ENCODE peak calls at places on chromosomes 13 and 19, in ten cellular contexts. M is glutamatergic neuron, F is foreskin fibroblast, S is nephron progenitor cell, B is stomach, H is fibroblast of villous mesenchyme, V is retinal pigment epithelial cell, T is fibroblast of the aortic adventitia, P is astrocyte, U is brain microvascular endothelial cell. X is an unnamed sample.

GRCh38 chr13:79710376-79710775 is 229.4 kb downstream of the NDFIP2 start:
- DNase-seq in F (peak), H (peak), T (peak), P (peak), U (no peak), M (no peak), B (no peak), S (no peak), V (peak), X (no peak)

GRCh38 chr13:48862572-48862971 is 113.1 kb upstream of the FNDC3A start:
- DNase-seq in U (no peak), S (no peak), P (no peak), F (no peak), M (no peak), T (no peak), V (no peak), B (no peak), H (peak), X (no peak)

GRCh38 chr13:45295536-45295935 is 45.4 kb downstream of the TPT1 start:
- DNase-seq in T (no peak), V (no peak), H (peak), F (no peak), P (no peak), M (no peak), S (no peak), B (no peak), U (no peak), X (no peak)

GRCh38 chr13:50474094-50474654 is 369.3 kb downstream of the DLEU7 start:
- DNase-seq in M (no peak), F (no peak), V (no peak), U (peak), S (no peak), P (no peak), H (no peak), T (no peak), B (no peak), X (no peak)

GRCh38 chr19:40356681-40357595 is 8.4 kb downstream of the PLD3 start:
- DNase-seq in V (no peak), M (no peak), B (no peak), S (no peak), P (no peak), F (peak), H (no peak), T (peak), U (peak), X (no peak)

GRCh38 chr19:12965017-12965811 is 4.2 kb upstream of the DAND5 start:
- DNase-seq in M (peak), T (peak), B (peak), F (no peak), V (no peak), U (peak), H (peak), S (peak), P (no peak), X (no peak)

GRCh38 chr13:110925023-110925608 is 10.2 kb upstream of the ANKRD10 start:
- DNase-seq in M (no peak), B (no peak), H (peak), U (no peak), S (peak), P (no peak), F (no peak), T (no peak), V (no peak), X (no peak)

GRCh38 chr13:65855276-65855675 is 1374.9 kb downstream of the PCDH9 start:
- DNase-seq in B (no peak), S (no peak), F (peak), T (peak), V (no peak), M (no peak), U (no peak), H (peak), P (no peak), X (no peak)

GRCh38 chr13:73171926-73172325 is 113.1 kb downstream of the KLF5 start:
- DNase-seq in F (no peak), B (no peak), V (no peak), M (no peak), H (peak), T (peak), U (peak), S (no peak), P (peak), X (no peak)

GRCh38 chr19:42422576-42423461 is 4.4 kb downstream of the LIPE start:
- DNase-seq in U (no peak), B (no peak), V (no peak), S (peak), F (no peak), P (no peak), M (peak), H (no peak), T (peak), X (no peak)

GRCh38 chr19:50933640-50934039 is 19.2 kb downstream of the KLK5 start:
- DNase-seq in V (no peak), F (no peak), H (peak), M (no peak), S (no peak), P (peak), B (no peak), U (peak), T (peak), X (no peak)

GRCh38 chr19:31313291-31314030 is 35.8 kb downstream of the TSHZ3 start:
- DNase-seq in B (no peak), T (no peak), V (no peak), M (no peak), H (no peak), U (no peak), F (no peak), S (no peak), P (no peak), X (no peak)

GRCh38 chr13:24208314-24208713 is 47.8 kb downstream of the SPATA13 start:
- DNase-seq in M (no peak), T (peak), S (no peak), U (peak), B (no peak), F (peak), H (peak), V (peak), P (peak), X (no peak)

GRCh38 chr13:109729031-109729870 is 57.1 kb downstream of the IRS2 start:
- DNase-seq in S (no peak), B (no peak), V (peak), T (no peak), P (peak), F (no peak), U (no peak), M (no peak), H (no peak), X (no peak)

DNA sequence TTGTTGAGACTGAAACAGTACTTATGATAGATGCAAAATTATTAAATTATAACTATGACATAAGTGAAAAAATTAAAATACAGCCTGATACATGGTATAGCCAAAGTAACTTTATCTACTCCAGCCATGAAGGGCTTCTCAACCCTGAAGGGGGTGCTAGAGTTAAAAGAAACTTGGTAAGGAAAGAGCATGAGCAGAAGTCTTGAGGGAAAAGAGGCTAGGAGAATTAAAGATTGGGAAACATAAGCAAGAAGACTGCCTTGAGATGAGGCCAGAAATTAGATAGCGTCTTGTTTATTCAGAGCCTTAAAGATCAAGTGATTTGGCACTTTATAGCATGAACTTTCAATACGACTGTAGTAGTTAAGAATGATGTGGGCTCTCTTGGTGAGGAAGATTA is 385.5 kb upstream of the PRR20A start:
- DNase-seq in T (no peak), S (no peak), P (no peak), M (no peak), B (no peak), V (peak), H (no peak), U (no peak), F (no peak), X (no peak)
- TF ChIP-seq CTCF in T (no peak), S (peak), P (no peak), M (no peak), B (no peak), V (peak), H (no peak), U (no peak), F (no peak), X (peak)

DNA sequence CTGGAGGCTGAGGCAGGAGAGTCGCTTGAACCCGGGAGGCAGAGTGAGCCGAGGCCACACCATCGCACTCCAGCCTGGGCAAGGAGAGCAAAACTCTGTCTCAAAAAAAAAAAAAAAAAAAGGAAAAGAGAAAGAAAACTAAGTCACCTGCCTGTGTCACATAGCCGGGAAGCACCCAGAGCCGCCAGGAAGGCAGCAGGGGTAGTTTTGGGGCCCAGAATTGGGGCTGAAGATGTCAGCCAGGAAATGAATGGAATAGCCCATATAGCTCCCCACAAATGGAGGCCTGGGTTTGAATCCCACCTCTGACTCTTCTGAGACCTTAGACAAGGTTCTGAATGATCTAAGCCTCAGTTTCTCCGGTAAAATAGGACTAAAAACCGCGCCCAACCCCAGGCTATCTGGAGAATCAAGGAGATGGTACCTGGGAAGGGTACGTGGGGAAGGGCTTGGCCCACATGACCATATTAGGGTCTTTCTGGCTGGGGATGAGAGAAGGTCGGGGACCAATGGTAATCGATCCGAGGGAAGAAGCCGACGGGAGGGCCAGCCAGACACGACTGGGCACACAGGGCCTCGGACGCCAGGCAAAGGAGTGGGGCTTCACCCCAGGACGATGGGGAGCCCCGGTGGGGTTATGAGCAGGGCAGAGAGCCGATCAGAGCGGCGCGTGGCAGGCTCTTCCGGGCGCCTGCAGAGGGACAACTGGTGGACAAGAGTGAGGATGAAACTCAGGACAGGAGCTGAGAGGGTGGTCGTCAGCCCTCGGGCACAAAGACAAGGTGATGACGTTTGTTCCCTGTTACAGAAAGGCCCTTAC is 14.4 kb downstream of the CCDC124 start:
- DNase-seq in B (no peak), P (no peak), F (no peak), H (no peak), U (no peak), T (no peak), V (no peak), S (no peak), M (no peak), X (no peak)
- TF ChIP-seq CTCF in B (no peak), P (no peak), F (no peak), H (no peak), U (peak), T (no peak), V (no peak), S (no peak), M (peak), X (peak)

DNA sequence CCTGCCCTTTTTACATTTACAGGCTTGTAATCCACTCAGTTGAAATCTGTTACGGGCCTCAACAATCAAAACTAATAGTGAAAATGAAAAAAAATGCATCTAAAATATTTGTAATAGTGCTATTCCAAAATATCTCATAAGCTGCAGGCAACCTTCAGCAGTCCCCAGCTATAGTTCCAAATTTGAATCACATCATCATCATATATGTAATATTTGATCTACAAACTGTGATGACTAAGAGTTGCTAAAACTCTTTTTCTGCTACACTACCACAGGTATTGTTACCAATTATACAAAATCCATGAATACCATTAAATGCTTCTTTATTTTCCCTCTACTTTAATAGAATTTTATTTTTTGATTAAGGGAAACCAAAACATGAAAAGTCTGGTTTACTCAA is 121.4 kb upstream of the RFC3 start:
- DNase-seq in B (no peak), M (no peak), T (no peak), U (no peak), V (no peak), S (no peak), H (no peak), F (no peak), P (no peak), X (no peak)
- TF ChIP-seq CTCF in B (no peak), M (no peak), T (no peak), U (no peak), V (no peak), S (no peak), H (no peak), F (no peak), P (no peak), X (no peak)

GRCh38 chr13:37642201-37642600 is 43.6 kb upstream of the POSTN start:
- DNase-seq in F (no peak), H (no peak), U (no peak), V (no peak), M (no peak), P (no peak), S (peak), T (no peak), B (no peak), X (no peak)

GRCh38 chr13:37645181-37645580 is 46.6 kb upstream of the POSTN start:
- DNase-seq in P (no peak), H (no peak), S (no peak), M (no peak), V (no peak), B (no peak), T (no peak), U (no peak), F (no peak), X (no peak)

GRCh38 chr13:37636701-37637100 is 38.1 kb upstream of the POSTN start:
- DNase-seq in S (no peak), P (no peak), H (no peak), F (no peak), T (no peak), U (no peak), M (no peak), V (no peak), B (no peak), X (no peak)

GRCh38 chr13:37640499-37640898 is 41.9 kb upstream of the POSTN start:
- DNase-seq in M (no peak), U (peak), P (peak), T (peak), F (peak), V (peak), S (peak), H (peak), B (no peak), X (no peak)
- TF ChIP-seq CTCF in M (peak), U (peak), P (peak), T (peak), F (peak), V (peak), S (peak), H (peak), B (no peak), X (peak)

GRCh38 chr13:47594833-47595232 is 406.2 kb downstream of the SUCLA2 start:
- DNase-seq in F (no peak), P (no peak), H (no peak), B (no peak), S (no peak), V (no peak), M (no peak), U (peak), T (no peak), X (no peak)
- TF ChIP-seq CTCF in F (peak), P (no peak), H (no peak), B (no peak), S (no peak), V (peak), M (no peak), U (peak), T (no peak), X (no peak)

DNA sequence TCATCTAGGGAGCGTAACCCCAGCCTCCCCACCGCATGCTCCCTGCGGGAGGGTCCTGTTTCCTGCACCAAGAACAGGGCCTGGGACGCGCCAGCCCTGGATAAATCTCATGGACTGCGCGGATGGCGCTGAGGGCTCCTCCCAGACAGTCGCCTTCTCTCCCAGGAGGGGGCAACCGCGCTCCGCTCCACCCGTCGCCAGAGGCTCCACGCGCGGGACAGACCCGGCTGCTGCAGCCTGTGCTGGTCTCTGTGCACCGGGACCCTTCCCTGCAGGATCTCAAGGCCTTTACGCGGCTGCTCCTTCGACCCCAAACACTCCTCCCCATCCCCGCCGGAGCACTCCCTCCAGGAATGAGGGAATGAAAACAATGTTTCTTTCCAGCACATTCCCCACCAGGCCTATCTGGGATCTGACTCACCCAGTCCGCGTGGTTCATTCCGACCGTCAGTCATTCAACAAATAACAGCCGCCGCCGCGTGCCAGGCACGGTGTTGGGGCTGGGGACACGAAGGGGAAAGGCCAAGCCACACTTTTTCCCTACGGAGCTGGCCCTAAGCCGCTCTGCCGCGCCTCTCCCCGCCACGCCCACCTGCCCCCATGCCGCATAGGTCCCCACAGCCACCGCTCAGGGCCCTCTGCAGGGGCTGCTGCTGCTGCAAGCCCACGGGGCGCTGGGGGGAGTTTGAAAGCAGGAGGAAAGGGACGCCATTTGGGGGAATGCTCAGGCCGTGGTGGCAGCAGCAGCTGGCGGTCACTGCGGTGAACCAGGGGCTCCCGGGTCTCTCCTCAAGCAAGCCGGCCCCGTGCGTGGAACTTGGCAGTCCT is 6.0 kb downstream of the PNMA8B start:
- DNase-seq in B (peak), T (peak), P (peak), M (peak), U (peak), F (peak), V (peak), S (peak), H (peak), X (no peak)
- TF ChIP-seq CTCF in B (no peak), T (peak), P (no peak), M (peak), U (peak), F (peak), V (peak), S (peak), H (peak), X (peak)

GRCh38 chr13:54733639-54734038 is 1705.0 kb downstream of the OLFM4 start:
- DNase-seq in F (no peak), U (no peak), V (no peak), M (no peak), P (no peak), B (no peak), T (no peak), S (no peak), H (no peak), X (no peak)
- TF ChIP-seq CTCF in F (no peak), U (no peak), V (no peak), M (no peak), P (no peak), B (no peak), T (no peak), S (no peak), H (no peak), X (no peak)

GRCh38 chr19:48169974-48170803 is at the start of the genes LIG1 and ZSWIM9:
- DNase-seq in F (peak), M (peak), U (peak), B (peak), S (peak), H (peak), T (peak), V (peak), P (peak), X (peak)
- TF ChIP-seq CTCF in F (peak), M (no peak), U (peak), B (no peak), S (no peak), H (peak), T (peak), V (peak), P (no peak), X (peak)

DNA sequence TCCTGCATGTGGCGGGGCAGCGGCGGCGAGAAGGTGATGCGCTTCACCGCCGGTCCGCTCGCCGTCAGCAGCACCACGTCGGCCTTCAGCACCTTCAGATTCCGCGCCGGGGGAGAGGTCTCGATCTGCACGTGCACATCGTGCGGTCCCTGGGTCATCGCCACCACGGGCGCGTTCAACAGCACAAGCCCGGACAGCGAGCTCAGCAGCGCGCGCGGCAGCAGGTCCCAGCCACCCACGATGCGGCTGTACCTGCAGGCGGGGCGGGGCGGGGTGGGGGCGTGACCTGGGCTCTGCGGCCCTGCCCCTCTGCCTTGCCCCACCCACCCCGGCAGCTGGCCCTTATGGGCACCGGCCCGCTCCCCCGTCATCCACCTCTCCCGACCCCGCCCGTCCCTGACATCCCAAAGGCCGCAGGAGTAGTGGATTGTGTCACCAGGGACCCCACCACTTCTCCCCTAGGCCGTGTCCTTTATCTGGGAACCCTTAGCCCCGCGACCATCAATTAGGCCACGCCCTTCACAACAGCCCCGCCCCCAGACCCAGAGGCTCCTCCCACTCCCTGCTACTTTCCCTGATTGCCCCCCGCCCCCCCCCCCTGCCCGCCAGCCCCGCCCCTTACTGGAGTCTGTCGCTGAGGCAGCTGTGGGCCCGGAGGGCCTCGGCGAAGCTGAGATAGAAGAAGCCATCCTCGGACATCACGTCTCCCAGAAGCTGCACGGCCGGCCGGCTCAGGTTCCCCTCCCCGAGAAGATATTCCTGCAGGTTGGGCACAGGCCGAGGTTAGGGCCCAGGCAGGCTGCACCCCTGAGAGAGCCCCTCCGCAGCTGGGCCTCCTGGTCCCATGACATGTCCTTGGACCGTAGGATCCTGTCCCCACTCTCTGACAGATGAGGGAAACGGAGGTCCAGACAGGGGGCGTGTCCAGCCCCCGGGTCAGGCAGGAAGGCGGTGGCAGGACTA is 6.1 kb downstream of the IL4I1 start:
- DNase-seq in S (peak), B (peak), P (no peak), V (no peak), H (no peak), F (no peak), M (peak), T (no peak), U (no peak), X (no peak)
- TF ChIP-seq CTCF in S (peak), B (no peak), P (no peak), V (no peak), H (no peak), F (no peak), M (peak), T (no peak), U (no peak), X (peak)

GRCh38 chr13:29428310-29428991 is 167.0 kb downstream of the SLC7A1 start:
- DNase-seq in T (no peak), H (peak), M (peak), U (no peak), B (no peak), P (peak), S (peak), F (no peak), V (no peak), X (no peak)
- TF ChIP-seq CTCF in T (peak), H (no peak), M (no peak), U (peak), B (no peak), P (no peak), S (no peak), F (peak), V (no peak), X (no peak)

X was measured in chondrocyte.